ENCODE peak calls at places on chromosomes 16 and 17, in seven cellular contexts. One of them, this sample, is unnamed. For H3K4me1 and H3K79me2, the result is how much of the 10 kb centered on the place peaks cover.

GRCh38 chr17:40191237-40192208 is 14.3 kb downstream of the RAPGEFL1 start:
- DNase-seq in HCT116: peak
- DNase-seq in OCI-LY7: peak
- DNase-seq in GM23338: peak
- DNase-seq in PC-3: peak
- DNase-seq in GM23248: peak
- DNase-seq in neural progenitor cell: peak
- DNase-seq in this sample: peak

GRCh38 chr16:89155184-89155679 is 16.3 kb upstream of the CDH15 start:
- DNase-seq in GM23338: no peak
- DNase-seq in neural progenitor cell: no peak
- DNase-seq in OCI-LY7: no peak
- DNase-seq in PC-3: no peak
- DNase-seq in GM23248: peak
- DNase-seq in HCT116: no peak
- DNase-seq in this sample: peak

GRCh38 chr17:78397681-78398101 is 19.2 kb downstream of the PGS1 start:
- DNase-seq in GM23338: no peak
- DNase-seq in PC-3: no peak
- DNase-seq in HCT116: no peak
- DNase-seq in OCI-LY7: no peak
- DNase-seq in neural progenitor cell: no peak
- DNase-seq in GM23248: peak
- DNase-seq in this sample: no peak

GRCh38 chr17:62965649-62966425 is at the start of gene TANC2:
- DNase-seq in GM23248: peak
- DNase-seq in HCT116: peak
- DNase-seq in GM23338: peak
- DNase-seq in neural progenitor cell: peak
- DNase-seq in PC-3: peak
- DNase-seq in OCI-LY7: peak
- DNase-seq in this sample: peak

GRCh38 chr17:77832180-77832560 is 126.3 kb upstream of the TNRC6C start:
- DNase-seq in GM23338: no peak
- DNase-seq in HCT116: no peak
- DNase-seq in OCI-LY7: no peak
- DNase-seq in PC-3: no peak
- DNase-seq in neural progenitor cell: no peak
- DNase-seq in GM23248: no peak
- DNase-seq in this sample: no peak

GRCh38 chr17:27577124-27577761 is 53.7 kb upstream of the LGALS9 start:
- DNase-seq in neural progenitor cell: peak
- DNase-seq in OCI-LY7: no peak
- DNase-seq in GM23248: peak
- DNase-seq in GM23338: no peak
- DNase-seq in HCT116: no peak
- DNase-seq in PC-3: peak
- DNase-seq in this sample: peak

GRCh38 chr16:66486773-66487579 is 59.9 kb downstream of the BEAN1 start:
- DNase-seq in GM23248: peak
- DNase-seq in GM23338: no peak
- DNase-seq in HCT116: no peak
- DNase-seq in neural progenitor cell: no peak
- DNase-seq in OCI-LY7: no peak
- DNase-seq in PC-3: peak
- DNase-seq in this sample: peak

GRCh38 chr17:63816669-63817068 is 10.6 kb upstream of the PSMC5 start:
- DNase-seq in GM23248: peak
- DNase-seq in OCI-LY7: no peak
- DNase-seq in PC-3: no peak
- DNase-seq in HCT116: no peak
- DNase-seq in neural progenitor cell: no peak
- DNase-seq in GM23338: no peak
- DNase-seq in this sample: no peak

GRCh38 chr16:75618782-75619181 is 4.3 kb downstream of the ADAT1 start:
- DNase-seq in PC-3: no peak
- DNase-seq in GM23248: no peak
- DNase-seq in neural progenitor cell: no peak
- DNase-seq in GM23338: no peak
- DNase-seq in HCT116: no peak
- DNase-seq in OCI-LY7: no peak
- DNase-seq in this sample: no peak
- H3K4me1 ChIP-seq in PC-3: under half
- H3K4me1 ChIP-seq in GM23248: under half
- H3K4me1 ChIP-seq in neural progenitor cell: under half
- H3K4me1 ChIP-seq in GM23338: under half
- H3K4me1 ChIP-seq in HCT116: under half
- H3K4me1 ChIP-seq in OCI-LY7: under half
- H3K4me1 ChIP-seq in this sample: under half

GRCh38 chr17:83086907-83087787 is 7.7 kb downstream of the METRNL start:
- DNase-seq in GM23338: no peak
- DNase-seq in neural progenitor cell: no peak
- DNase-seq in GM23248: peak
- DNase-seq in PC-3: no peak
- DNase-seq in HCT116: no peak
- DNase-seq in OCI-LY7: no peak
- DNase-seq in this sample: peak

GRCh38 chr17:83085526-83086196 is 6.3 kb downstream of the METRNL start:
- DNase-seq in PC-3: no peak
- DNase-seq in GM23338: no peak
- DNase-seq in GM23248: peak
- DNase-seq in OCI-LY7: no peak
- DNase-seq in neural progenitor cell: no peak
- DNase-seq in HCT116: no peak
- DNase-seq in this sample: no peak

GRCh38 chr17:83085103-83085502 is 5.7 kb downstream of the METRNL start:
- DNase-seq in HCT116: no peak
- DNase-seq in PC-3: no peak
- DNase-seq in OCI-LY7: no peak
- DNase-seq in GM23248: peak
- DNase-seq in neural progenitor cell: no peak
- DNase-seq in GM23338: no peak
- DNase-seq in this sample: no peak

GRCh38 chr17:83087788-83088360 is 8.5 kb downstream of the METRNL start:
- DNase-seq in OCI-LY7: no peak
- DNase-seq in GM23338: no peak
- DNase-seq in PC-3: no peak
- DNase-seq in HCT116: no peak
- DNase-seq in neural progenitor cell: no peak
- DNase-seq in GM23248: no peak
- DNase-seq in this sample: no peak

DNA sequence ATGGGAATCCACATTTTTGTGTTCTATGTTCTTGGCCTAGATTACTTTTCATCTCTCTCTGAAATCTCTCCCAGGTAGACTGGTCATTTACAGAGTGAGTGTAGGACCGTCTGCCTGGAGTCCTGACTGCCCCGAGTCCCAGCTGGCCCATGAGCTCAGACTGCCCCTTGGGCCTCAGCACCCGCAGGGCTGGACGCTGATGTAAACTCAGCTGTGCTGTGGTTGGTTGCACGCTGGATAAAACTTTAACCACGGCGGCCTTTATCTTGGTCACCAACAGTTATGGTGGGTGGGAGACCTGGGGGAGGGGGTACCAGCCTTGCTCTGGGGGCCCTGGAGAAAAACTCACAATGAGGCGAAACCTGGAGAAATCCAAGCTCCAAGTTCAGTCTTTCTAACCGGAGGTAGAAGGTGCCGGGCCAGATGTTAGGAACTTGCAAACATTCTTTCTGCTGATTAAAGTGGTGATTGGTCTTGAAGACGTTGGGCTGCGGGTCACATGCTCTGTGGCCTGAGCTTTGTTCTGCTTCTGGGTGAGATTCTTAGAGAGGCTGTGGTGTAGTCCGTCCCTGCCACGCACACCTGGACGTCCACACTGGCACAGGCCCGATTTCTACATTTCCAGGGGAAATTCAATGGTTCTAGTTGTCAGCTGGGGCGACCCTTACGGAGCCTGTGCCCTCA is 6.9 kb downstream of the METRNL start:
- DNase-seq in GM23338: no peak
- DNase-seq in GM23248: peak
- DNase-seq in neural progenitor cell: no peak
- DNase-seq in PC-3: no peak
- DNase-seq in OCI-LY7: no peak
- DNase-seq in HCT116: no peak
- DNase-seq in this sample: no peak
- H3K79me2 ChIP-seq in GM23338: half or more
- H3K79me2 ChIP-seq in GM23248: half or more
- H3K79me2 ChIP-seq in neural progenitor cell: under half
- H3K79me2 ChIP-seq in PC-3: under half
- H3K79me2 ChIP-seq in OCI-LY7: under half
- H3K79me2 ChIP-seq in HCT116: half or more
- H3K79me2 ChIP-seq in this sample: half or more

DNA sequence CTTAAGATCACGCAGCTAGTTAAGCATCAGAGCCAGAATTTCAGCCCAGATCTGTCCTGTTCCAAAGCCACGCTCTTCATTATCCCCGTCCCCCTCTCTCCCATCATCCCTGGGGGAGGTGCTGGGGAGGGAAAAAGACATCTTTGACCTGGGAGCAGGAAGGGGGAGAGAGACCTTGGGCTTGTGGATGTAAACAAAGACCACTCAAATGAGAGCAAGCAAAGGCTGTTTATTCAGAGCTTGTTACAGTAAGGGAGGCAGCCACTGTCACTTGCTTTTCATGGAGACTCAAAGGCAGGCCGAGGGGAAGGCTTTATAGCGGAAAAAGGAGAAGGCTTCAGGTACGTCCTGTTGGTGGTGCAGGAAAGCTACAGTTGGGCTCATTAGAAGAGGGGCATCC is 3.5 kb upstream of the RPRML start:
- DNase-seq in PC-3: no peak
- DNase-seq in neural progenitor cell: no peak
- DNase-seq in OCI-LY7: no peak
- DNase-seq in GM23338: no peak
- DNase-seq in GM23248: no peak
- DNase-seq in HCT116: no peak
- DNase-seq in this sample: no peak
- TF ChIP-seq EZH2phosphoT487 in PC-3: no peak
- TF ChIP-seq EZH2phosphoT487 in neural progenitor cell: no peak
- TF ChIP-seq EZH2phosphoT487 in OCI-LY7: no peak
- TF ChIP-seq EZH2phosphoT487 in GM23338: no peak
- TF ChIP-seq EZH2phosphoT487 in GM23248: no peak
- TF ChIP-seq EZH2phosphoT487 in HCT116: no peak
- TF ChIP-seq EZH2phosphoT487 in this sample: no peak

GRCh38 chr16:75241412-75241811 is 10.0 kb downstream of the BCAR1 start:
- DNase-seq in GM23248: no peak
- DNase-seq in GM23338: no peak
- DNase-seq in HCT116: no peak
- DNase-seq in PC-3: no peak
- DNase-seq in neural progenitor cell: no peak
- DNase-seq in OCI-LY7: no peak
- DNase-seq in this sample: no peak

GRCh38 chr16:75244225-75244792 is 7.1 kb downstream of the BCAR1 start:
- DNase-seq in GM23248: peak
- DNase-seq in HCT116: no peak
- DNase-seq in OCI-LY7: no peak
- DNase-seq in neural progenitor cell: no peak
- DNase-seq in PC-3: peak
- DNase-seq in GM23338: no peak
- DNase-seq in this sample: peak

GRCh38 chr16:75244844-75245758 is 6.3 kb downstream of the BCAR1 start:
- DNase-seq in HCT116: no peak
- DNase-seq in GM23338: peak
- DNase-seq in OCI-LY7: peak
- DNase-seq in neural progenitor cell: peak
- DNase-seq in GM23248: peak
- DNase-seq in PC-3: peak
- DNase-seq in this sample: peak

GRCh38 chr16:75241955-75242354 is 9.5 kb downstream of the BCAR1 start:
- DNase-seq in PC-3: no peak
- DNase-seq in GM23248: no peak
- DNase-seq in neural progenitor cell: no peak
- DNase-seq in OCI-LY7: no peak
- DNase-seq in HCT116: no peak
- DNase-seq in GM23338: no peak
- DNase-seq in this sample: no peak

DNA sequence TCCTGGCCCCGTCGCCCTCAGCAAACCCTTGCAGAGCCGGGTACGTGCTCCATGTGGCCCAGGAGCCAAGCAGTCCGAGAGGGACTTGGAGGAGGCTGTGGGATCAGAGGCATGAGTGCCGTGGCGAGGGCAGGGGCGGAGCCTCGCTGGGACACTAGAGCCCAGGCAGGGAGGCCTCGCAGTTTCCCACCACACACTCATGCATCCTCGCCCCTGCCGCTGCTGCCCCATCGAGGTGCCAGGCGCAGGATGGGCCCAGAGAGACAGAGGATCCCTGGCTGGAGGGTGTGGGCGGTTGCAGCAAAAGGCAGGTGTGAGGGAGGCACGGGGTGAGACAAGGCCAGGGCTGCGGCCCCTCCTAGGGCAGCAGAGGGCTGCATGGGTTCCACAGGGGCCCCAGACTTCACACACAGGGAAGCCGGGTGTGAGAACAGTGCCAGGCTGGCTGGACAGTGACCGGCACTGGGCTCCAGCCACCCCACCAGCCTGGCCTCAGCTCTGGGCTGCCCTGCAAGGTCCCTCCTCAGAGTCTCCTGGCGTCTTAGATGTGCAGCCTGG is 7.7 kb downstream of the BCAR1 start:
- DNase-seq in PC-3: no peak
- DNase-seq in HCT116: no peak
- DNase-seq in neural progenitor cell: no peak
- DNase-seq in GM23338: no peak
- DNase-seq in GM23248: no peak
- DNase-seq in OCI-LY7: no peak
- DNase-seq in this sample: no peak
- H3K4me1 ChIP-seq in PC-3: half or more
- H3K4me1 ChIP-seq in HCT116: half or more
- H3K4me1 ChIP-seq in neural progenitor cell: under half
- H3K4me1 ChIP-seq in GM23338: under half
- H3K4me1 ChIP-seq in GM23248: half or more
- H3K4me1 ChIP-seq in OCI-LY7: under half
- H3K4me1 ChIP-seq in this sample: half or more

GRCh38 chr16:84138824-84139627 is 6.0 kb downstream of the HSDL1 start:
- DNase-seq in OCI-LY7: no peak
- DNase-seq in HCT116: peak
- DNase-seq in GM23338: peak
- DNase-seq in neural progenitor cell: peak
- DNase-seq in GM23248: peak
- DNase-seq in PC-3: peak
- DNase-seq in this sample: peak
- H3K79me2 ChIP-seq in OCI-LY7: under half
- H3K79me2 ChIP-seq in HCT116: half or more
- H3K79me2 ChIP-seq in GM23338: half or more
- H3K79me2 ChIP-seq in neural progenitor cell: half or more
- H3K79me2 ChIP-seq in GM23248: half or more
- H3K79me2 ChIP-seq in PC-3: under half
- H3K79me2 ChIP-seq in this sample: half or more